ENCODE peak calls at places on chromosome 19, in nine cellular contexts. S is dorsolateral prefrontal cortex; L is CD8-positive, alpha-beta T cell; G is colonic mucosa; V is astrocyte of the spinal cord; I is tibial artery; B is upper lobe of right lung; Q is epithelial cell of esophagus; W is Peyer's patch. N is an unnamed sample.

GRCh38 chr19:38270587-38271167 is 6.3 kb downstream of the SPINT2 start:
- DNase-seq in S (no peak), L (no peak), G (no peak), V (peak), I (no peak), B (no peak), Q (no peak), W (no peak), N (no peak)

GRCh38 chr19:36819130-36819630 is 19.0 kb downstream of the ZNF790 start:
- DNase-seq in S (no peak), L (no peak), G (no peak), V (no peak), I (no peak), B (no peak), Q (no peak), W (no peak), N (no peak)

GRCh38 chr19:5822181-5822844 is 17.2 kb downstream of the FUT6 start:
- DNase-seq in S (no peak), L (no peak), G (no peak), V (no peak), I (no peak), B (no peak), Q (no peak), W (no peak), N (no peak)

GRCh38 chr19:50753879-50754278 is 16.4 kb upstream of the GPR32 start:
- DNase-seq in S (no peak), L (no peak), G (no peak), V (no peak), I (no peak), B (no peak), Q (no peak), W (no peak), N (no peak)

GRCh38 chr19:21698215-21698614 is 69.2 kb downstream of the ZNF100 start:
- DNase-seq in S (no peak), L (no peak), G (peak), V (peak), I (no peak), B (no peak), Q (peak), W (no peak), N (peak)

GRCh38 chr19:49437231-49437630 is 4.1 kb downstream of the SLC17A7 start:
- DNase-seq in S (no peak), L (no peak), G (no peak), V (no peak), I (no peak), B (no peak), Q (no peak), W (no peak), N (no peak)

GRCh38 chr19:17244618-17245534 is 843 bp downstream of the NR2F6 start:
- DNase-seq in S (no peak), L (no peak), G (peak), V (no peak), I (no peak), B (peak), Q (peak), W (peak), N (no peak)

GRCh38 chr19:17863520-17864182 is 3.9 kb downstream of the RPL18A start:
- DNase-seq in S (no peak), L (no peak), G (no peak), V (no peak), I (no peak), B (no peak), Q (no peak), W (no peak), N (no peak)

GRCh38 chr19:39566064-39566463 is 26.1 kb upstream of the EID2 start:
- DNase-seq in S (no peak), L (no peak), G (no peak), V (no peak), I (no peak), B (no peak), Q (no peak), W (no peak), N (no peak)

GRCh38 chr19:36482876-36483275 is 6.5 kb downstream of the ZNF566 start:
- DNase-seq in S (no peak), L (no peak), G (no peak), V (no peak), I (no peak), B (no peak), Q (peak), W (no peak), N (no peak)

GRCh38 chr19:41696402-41697197 is 8.5 kb upstream of the CEACAM7 start:
- DNase-seq in S (no peak), L (no peak), G (peak), V (no peak), I (no peak), B (peak), Q (peak), W (no peak), N (no peak)

GRCh38 chr19:2984196-2984490 is 6.8 kb downstream of the TLE6 start:
- DNase-seq in S (no peak), L (no peak), G (no peak), V (no peak), I (no peak), B (no peak), Q (no peak), W (no peak), N (peak)

GRCh38 chr19:43525836-43526771 is 897 bp downstream of the ETHE1 start:
- DNase-seq in S (no peak), L (peak), G (peak), V (peak), I (peak), B (no peak), Q (peak), W (peak), N (no peak)

GRCh38 chr19:5782945-5783919 is 1.3 kb downstream of the PRR22 start:
- DNase-seq in S (no peak), L (no peak), G (no peak), V (no peak), I (no peak), B (no peak), Q (no peak), W (no peak), N (no peak)

GRCh38 chr19:3743486-3743885 is 18.0 kb downstream of the APBA3 start:
- DNase-seq in S (no peak), L (no peak), G (no peak), V (no peak), I (no peak), B (no peak), Q (no peak), W (no peak), N (no peak)

GRCh38 chr19:24029941-24030636 is 56.9 kb upstream of the ZNF254 start:
- DNase-seq in S (no peak), L (no peak), G (no peak), V (no peak), I (no peak), B (no peak), Q (no peak), W (no peak), N (no peak)

GRCh38 chr19:29476528-29476927 is 49.3 kb upstream of the VSTM2B start:
- DNase-seq in S (no peak), L (no peak), G (no peak), V (no peak), I (no peak), B (no peak), Q (no peak), W (no peak), N (no peak)

GRCh38 chr19:4676955-4677731 is 7.0 kb upstream of the MYDGF start:
- DNase-seq in S (no peak), L (no peak), G (peak), V (peak), I (no peak), B (no peak), Q (peak), W (no peak), N (peak)

GRCh38 chr19:41921280-41922219 is 6.7 kb downstream of the ERFL start:
- DNase-seq in S (no peak), L (no peak), G (no peak), V (no peak), I (no peak), B (no peak), Q (no peak), W (no peak), N (no peak)

GRCh38 chr19:16259385-16260159 is 61.9 kb downstream of the AP1M1 start:
- DNase-seq in S (no peak), L (no peak), G (no peak), V (no peak), I (no peak), B (no peak), Q (no peak), W (no peak), N (no peak)

DNA sequence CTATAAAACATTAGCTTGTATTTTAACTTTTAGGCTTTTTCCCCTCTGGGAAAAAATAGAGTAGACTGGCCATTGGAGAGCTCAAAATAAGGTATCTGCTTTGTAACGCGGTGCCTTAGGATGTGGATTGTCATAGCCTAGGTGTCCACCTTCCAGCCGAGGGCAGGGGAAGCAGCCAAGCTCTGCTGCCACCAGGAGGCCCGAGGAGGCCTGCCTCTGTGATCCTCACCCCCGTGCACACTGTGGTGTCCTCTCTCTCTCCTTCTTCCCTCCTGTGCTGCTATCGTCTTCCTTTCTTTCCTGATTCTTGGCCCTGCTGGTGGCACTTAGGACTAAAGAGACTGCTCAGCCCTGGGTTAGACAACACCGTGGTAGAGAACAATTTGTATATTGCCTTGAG is 11.3 kb downstream of the HNRNPM start:
- DNase-seq in S (no peak), L (no peak), G (no peak), V (no peak), I (no peak), B (no peak), Q (no peak), W (no peak), N (no peak)
- TF ChIP-seq CTCF in S (peak), L (no peak), G (no peak), V (peak), I (no peak), B (no peak), Q (peak), W (no peak), N (peak)

GRCh38 chr19:13012690-13013608 is 17.7 kb downstream of the NFIX start:
- DNase-seq in S (no peak), L (peak), G (peak), V (peak), I (peak), B (no peak), Q (no peak), W (peak), N (peak)
- H3K4me3 ChIP-seq in S (peak), L (peak), G (peak), V (peak), I (peak), B (peak), Q (peak), W (peak), N (peak)

DNA sequence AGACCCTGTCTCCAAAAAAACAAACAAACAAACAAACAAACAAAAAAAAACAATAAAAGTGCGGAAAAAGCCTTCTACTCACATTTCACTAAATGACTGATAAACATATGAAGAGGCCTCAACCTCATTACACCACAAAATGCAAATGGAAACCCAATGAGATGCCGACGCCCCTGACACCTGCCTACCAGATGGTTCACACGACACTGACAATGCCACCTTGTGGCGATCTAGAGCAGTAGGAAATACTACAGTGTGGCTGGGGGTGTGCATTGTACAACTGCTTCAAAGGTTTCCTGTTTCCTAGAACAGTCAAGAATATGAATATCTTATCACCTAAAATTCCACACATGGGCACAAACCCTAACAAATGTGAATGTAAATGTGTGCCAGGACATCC is 14.0 kb downstream of the SCGB2B2 start:
- DNase-seq in S (no peak), L (peak), G (no peak), V (no peak), I (no peak), B (no peak), Q (peak), W (no peak), N (peak)
- TF ChIP-seq CTCF in S (peak), L (peak), G (no peak), V (no peak), I (no peak), B (peak), Q (peak), W (peak), N (peak)

GRCh38 chr19:19884583-19884982 is 16.2 kb upstream of the ZNF93 start:
- DNase-seq in S (no peak), L (no peak), G (no peak), V (no peak), I (no peak), B (no peak), Q (no peak), W (no peak), N (no peak)
- H3K4me3 ChIP-seq in S (no peak), L (no peak), G (no peak), V (no peak), I (no peak), B (no peak), Q (no peak), W (no peak), N (no peak)

GRCh38 chr19:56810260-56810659 is 30.3 kb downstream of the PEG3 start:
- DNase-seq in S (no peak), L (no peak), G (no peak), V (no peak), I (no peak), B (no peak), Q (no peak), W (no peak), N (no peak)

GRCh38 chr19:56808717-56809392 is 31.7 kb downstream of the PEG3 start:
- DNase-seq in S (no peak), L (no peak), G (no peak), V (no peak), I (no peak), B (no peak), Q (no peak), W (no peak), N (no peak)

GRCh38 chr19:56811480-56811879 is 29.0 kb downstream of the PEG3 start:
- DNase-seq in S (no peak), L (no peak), G (no peak), V (no peak), I (no peak), B (no peak), Q (no peak), W (no peak), N (no peak)

GRCh38 chr19:56813531-56813930 is 27.0 kb downstream of the PEG3 start:
- DNase-seq in S (no peak), L (no peak), G (no peak), V (no peak), I (no peak), B (no peak), Q (no peak), W (no peak), N (no peak)

DNA sequence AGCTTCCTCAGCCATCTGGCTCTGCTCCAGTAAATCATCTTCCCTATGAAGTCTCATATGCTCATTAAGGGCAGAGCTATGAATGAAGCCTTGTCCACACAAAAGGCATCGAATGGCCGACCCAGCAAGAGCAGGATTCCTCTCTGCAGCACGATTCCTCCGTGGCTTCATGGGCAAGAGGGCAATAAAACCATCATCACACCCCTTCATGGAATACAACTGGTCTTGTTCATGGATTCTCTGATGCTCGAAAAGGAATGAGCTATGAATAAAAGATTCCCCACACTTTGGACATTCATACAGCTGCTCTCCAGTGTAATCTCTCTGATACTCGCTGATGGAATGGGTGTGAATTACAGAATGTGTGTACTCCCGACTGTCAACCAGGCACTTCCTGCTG is 25.9 kb downstream of the PEG3 start:
- DNase-seq in S (no peak), L (no peak), G (no peak), V (no peak), I (no peak), B (no peak), Q (no peak), W (no peak), N (no peak)
- TF ChIP-seq CTCF in S (no peak), L (no peak), G (no peak), V (no peak), I (no peak), B (no peak), Q (no peak), W (no peak), N (no peak)